ENCODE peak calls at places on chromosomes 3 and 15, in ten cellular contexts. R is neural progenitor cell, N is astrocyte of the spinal cord, O is AG09309, E is cardiac muscle cell, M is colonic mucosa, U is body of pancreas, L is left ventricle myocardium inferior, V is lower leg skin, T is fibroblast of mammary gland. Y is an unnamed sample.

GRCh38 chr15:86571873-86572272 is 492.2 kb downstream of the AGBL1 start:
- DNase-seq in U (no peak), N (no peak), O (no peak), R (no peak), T (no peak), V (no peak), L (no peak), E (peak), M (no peak), Y (no peak)

GRCh38 chr15:39034816-39035215 is 470.2 kb upstream of the RASGRP1 start:
- DNase-seq in E (no peak), O (no peak), U (no peak), V (no peak), N (peak), L (no peak), R (no peak), T (no peak), M (no peak), Y (no peak)

GRCh38 chr3:65052101-65052500 is 364.3 kb upstream of the ADAMTS9 start:
- DNase-seq in R (no peak), O (no peak), L (no peak), T (no peak), E (no peak), U (no peak), N (no peak), V (no peak), M (no peak), Y (no peak)

GRCh38 chr15:81064253-81064652 is 63.5 kb downstream of the TLNRD1 start:
- DNase-seq in N (no peak), T (no peak), M (no peak), O (no peak), U (no peak), E (no peak), R (no peak), V (no peak), L (no peak), Y (no peak)

GRCh38 chr15:66735909-66736305 is 33.9 kb downstream of the SMAD6 start:
- DNase-seq in E (no peak), T (peak), M (no peak), O (no peak), L (no peak), N (no peak), V (no peak), U (no peak), R (no peak), Y (no peak)

GRCh38 chr15:85457392-85457968 is 77.1 kb downstream of the AKAP13 start:
- DNase-seq in U (no peak), M (no peak), V (no peak), E (no peak), L (no peak), T (no peak), R (no peak), N (no peak), O (no peak), Y (peak)

GRCh38 chr3:53240989-53241972 is 14.5 kb downstream of the TKT start:
- DNase-seq in M (no peak), E (no peak), R (no peak), N (no peak), L (no peak), U (peak), T (no peak), V (no peak), O (no peak), Y (no peak)

GRCh38 chr3:69020857-69021256 is 7.4 kb upstream of the EOGT start:
- DNase-seq in L (no peak), O (no peak), R (no peak), E (no peak), V (no peak), M (no peak), U (no peak), T (no peak), N (no peak), Y (no peak)

GRCh38 chr3:54079314-54079713 is 43.0 kb upstream of the CACNA2D3 start:
- DNase-seq in V (no peak), M (no peak), N (no peak), L (no peak), U (no peak), E (no peak), R (no peak), T (no peak), O (no peak), Y (no peak)

GRCh38 chr15:32908135-32908801 is 190.5 kb downstream of the GREM1 start:
- DNase-seq in V (no peak), U (no peak), T (peak), R (no peak), N (peak), E (no peak), O (no peak), M (no peak), L (no peak), Y (peak)

GRCh38 chr3:51967384-51968174 is at the start of gene PCBP4:
- DNase-seq in T (no peak), R (peak), U (peak), E (peak), O (no peak), M (peak), L (peak), N (peak), V (peak), Y (no peak)

GRCh38 chr3:129809297-129809696 is 84.2 kb downstream of the TMCC1 start:
- DNase-seq in T (no peak), M (no peak), N (no peak), U (no peak), E (no peak), O (no peak), V (no peak), R (no peak), L (no peak), Y (no peak)

GRCh38 chr3:160400631-160401150 is 1.2 kb downstream of the SMC4 start:
- DNase-seq in V (no peak), U (peak), R (peak), M (peak), O (no peak), L (peak), E (peak), N (no peak), T (no peak), Y (no peak)

GRCh38 chr15:92429378-92430066 is 35.8 kb downstream of the ST8SIA2 start:
- DNase-seq in V (no peak), T (peak), M (no peak), O (peak), L (no peak), U (no peak), E (no peak), R (peak), N (peak), Y (no peak)

GRCh38 chr3:176814252-176814651 is 383.0 kb downstream of the TBL1XR1 start:
- DNase-seq in L (peak), E (peak), N (peak), O (no peak), U (peak), M (peak), T (peak), R (peak), V (no peak), Y (no peak)

GRCh38 chr3:17175187-17175839 is 290.6 kb downstream of the PLCL2 start:
- DNase-seq in L (no peak), E (no peak), O (peak), U (no peak), T (peak), V (no peak), R (no peak), N (peak), M (no peak), Y (no peak)

GRCh38 chr15:77144492-77145070 is 73.7 kb upstream of the TSPAN3 start:
- DNase-seq in N (peak), E (no peak), O (peak), R (no peak), T (peak), U (no peak), V (no peak), L (no peak), M (no peak), Y (no peak)

DNA sequence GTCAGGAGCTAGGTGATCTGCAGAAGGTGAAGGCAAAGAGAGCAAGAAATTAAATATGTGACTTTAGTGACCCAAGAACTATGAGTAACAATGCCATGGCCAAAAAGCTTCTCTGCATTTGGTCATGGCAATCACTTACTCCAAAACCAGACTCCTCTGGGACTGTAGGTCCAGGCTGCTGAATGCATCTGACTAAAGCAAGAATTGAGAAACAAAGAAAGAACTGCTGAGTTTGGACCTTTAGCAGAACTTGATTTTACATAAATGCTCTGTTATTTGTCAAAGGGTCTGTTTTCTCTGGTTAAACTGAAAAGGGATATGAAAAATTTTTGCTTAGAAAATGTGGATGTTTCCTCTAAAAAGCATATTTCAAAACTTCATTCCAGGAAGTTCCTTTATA is 1102.2 kb downstream of the IGSF11 start:
- DNase-seq in V (no peak), N (no peak), E (no peak), O (no peak), U (no peak), M (no peak), R (no peak), L (no peak), T (no peak), Y (no peak)
- TF ChIP-seq CTCF in V (no peak), N (no peak), E (no peak), O (no peak), U (no peak), M (no peak), R (no peak), L (no peak), T (no peak), Y (no peak)

GRCh38 chr15:35603298-35603697 is 57.3 kb upstream of the DPH6 start:
- DNase-seq in E (no peak), R (no peak), V (no peak), O (peak), U (no peak), N (peak), L (no peak), M (no peak), T (peak), Y (peak)
- H3K4me3 ChIP-seq in E (no peak), R (no peak), V (no peak), O (no peak), U (no peak), N (no peak), L (no peak), M (no peak), T (no peak), Y (no peak)

GRCh38 chr3:102235679-102236078 is 199.1 kb upstream of the ZPLD1 start:
- DNase-seq in U (no peak), O (no peak), T (peak), R (peak), L (no peak), E (no peak), V (no peak), M (no peak), N (peak), Y (no peak)
- TF ChIP-seq CTCF in U (no peak), O (peak), T (peak), R (peak), L (peak), E (peak), V (no peak), M (no peak), N (peak), Y (peak)

GRCh38 chr3:100913870-100914654 is 79.2 kb downstream of the ABI3BP start:
- DNase-seq in N (peak), L (no peak), U (peak), V (no peak), T (peak), E (peak), O (no peak), M (no peak), R (peak), Y (no peak)

GRCh38 chr3:100910986-100911385 is 82.2 kb downstream of the ABI3BP start:
- DNase-seq in R (no peak), L (no peak), E (no peak), M (no peak), O (no peak), T (no peak), V (no peak), U (no peak), N (no peak), Y (no peak)

GRCh38 chr3:100912976-100913375 is 80.2 kb downstream of the ABI3BP start:
- DNase-seq in N (no peak), O (no peak), V (no peak), M (no peak), T (peak), R (no peak), E (no peak), L (no peak), U (no peak), Y (no peak)

GRCh38 chr3:100912571-100912970 is 80.7 kb downstream of the ABI3BP start:
- DNase-seq in T (no peak), O (no peak), V (no peak), U (no peak), E (no peak), R (no peak), M (no peak), N (no peak), L (no peak), Y (no peak)

GRCh38 chr3:100911956-100912355 is 81.3 kb downstream of the ABI3BP start:
- DNase-seq in V (no peak), L (no peak), N (no peak), M (no peak), O (no peak), U (no peak), R (no peak), E (no peak), T (no peak), Y (no peak)
- H3K4me3 ChIP-seq in V (no peak), L (no peak), N (no peak), M (no peak), O (no peak), U (no peak), R (no peak), E (no peak), T (no peak), Y (no peak)

GRCh38 chr15:91051248-91051647 is 28.9 kb upstream of the VPS33B start:
- DNase-seq in O (no peak), V (no peak), U (no peak), E (no peak), N (no peak), L (no peak), T (no peak), R (no peak), M (no peak), Y (no peak)

GRCh38 chr15:91047545-91048199 is 25.3 kb upstream of the VPS33B start:
- DNase-seq in L (no peak), U (no peak), R (no peak), N (peak), E (no peak), M (no peak), O (no peak), V (no peak), T (peak), Y (no peak)

GRCh38 chr15:91050128-91050455 is 27.7 kb upstream of the VPS33B start:
- DNase-seq in N (no peak), O (no peak), M (no peak), V (no peak), L (no peak), E (no peak), T (no peak), U (no peak), R (no peak), Y (no peak)

GRCh38 chr15:91045065-91045464 is 22.7 kb upstream of the VPS33B start:
- DNase-seq in N (no peak), E (no peak), R (no peak), L (no peak), M (no peak), U (no peak), V (no peak), O (no peak), T (no peak), Y (no peak)

DNA sequence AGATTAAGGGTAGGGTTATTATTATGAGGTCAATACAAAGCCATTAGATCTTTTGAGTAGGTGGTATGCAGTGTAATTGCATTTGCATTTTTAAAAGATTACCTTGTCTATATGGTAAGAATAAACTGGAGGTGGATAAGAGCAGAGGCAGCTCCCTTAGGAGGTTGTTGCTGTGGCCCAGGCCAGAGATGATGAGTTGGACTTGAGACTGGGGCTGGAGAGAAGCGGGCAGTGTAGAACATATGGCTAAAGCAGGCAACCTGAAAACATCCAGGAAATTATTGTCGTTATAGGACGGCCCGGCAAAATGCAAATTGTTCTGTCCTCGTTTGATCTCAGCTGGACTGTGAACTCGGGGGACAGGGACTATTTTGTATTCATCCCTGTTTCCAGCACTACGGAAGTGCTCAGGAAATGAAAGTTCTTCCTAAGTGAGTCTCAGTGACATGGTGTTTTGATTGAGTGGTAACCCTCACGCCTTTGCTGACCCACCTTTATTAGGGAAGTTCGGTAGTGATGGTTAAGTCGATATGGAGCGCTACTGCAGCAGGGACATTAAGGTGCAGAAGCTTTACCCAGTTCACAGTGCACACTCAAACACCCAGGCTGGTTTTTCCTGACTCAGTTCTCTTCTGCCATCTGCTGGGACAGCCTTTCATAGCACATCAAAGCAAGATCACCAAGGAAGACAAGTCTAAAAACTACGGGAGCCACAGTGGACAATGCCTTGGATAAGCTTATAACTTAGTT is 27.2 kb upstream of the VPS33B start:
- DNase-seq in U (peak), L (no peak), N (peak), T (peak), E (peak), V (no peak), M (peak), R (peak), O (peak), Y (peak)
- TF ChIP-seq CTCF in U (peak), L (peak), N (peak), T (peak), E (peak), V (no peak), M (peak), R (peak), O (peak), Y (peak)

Y was measured in GM12864.